ENCODE peak calls at places on chromosomes 5 and 9, in nine cellular contexts. T is T-helper 9 cell; U is kidney epithelial cell; L is T-helper 2 cell treated with Interferon-gamma antibody and Interleukin-4, amounts not matched to agents 5 μg/mL and 100 μg/mL, for 36 hours; R is activated effector memory CD4-positive, alpha-beta T cell treated with anti-CD3 and anti-CD28 coated beads, Interleukin-2, amount 50 U/mL, for 16 hours; W is uterus; V is endothelial cell of umbilical vein; J is stimulated activated CD8-positive, alpha-beta memory T cell treated with anti-CD3 and anti-CD28 coated beads, Interleukin-2, amount 100 ng/mL, for 1 hour; D is occipital lobe. O is an unnamed sample.

GRCh38 chr9:92325991-92326500 is 293 bp downstream of the CENPP start:
- DNase-seq in T (no peak), U (no peak), L (no peak), R (no peak), W (no peak), V (no peak), J (no peak), D (no peak), O (no peak)

GRCh38 chr5:133599044-133599443 is 13.3 kb downstream of the FSTL4 start:
- DNase-seq in T (no peak), U (no peak), L (no peak), R (no peak), W (no peak), V (no peak), J (no peak), D (no peak), O (no peak)

GRCh38 chr9:77224750-77225312 is 47.5 kb downstream of the VPS13A start:
- DNase-seq in T (no peak), U (no peak), L (no peak), R (no peak), W (no peak), V (no peak), J (no peak), D (no peak), O (no peak)

GRCh38 chr5:57166250-57166649 is 7.6 kb upstream of the GPBP1 start:
- DNase-seq in T (no peak), U (no peak), L (no peak), R (no peak), W (no peak), V (no peak), J (no peak), D (no peak), O (no peak)

GRCh38 chr5:152704286-152704685 is 299.2 kb upstream of the NMUR2 start:
- DNase-seq in T (no peak), U (no peak), L (no peak), R (no peak), W (no peak), V (no peak), J (no peak), D (no peak), O (no peak)

GRCh38 chr5:6395621-6396020 is 17.3 kb upstream of the MED10 start:
- DNase-seq in T (no peak), U (no peak), L (no peak), R (no peak), W (no peak), V (no peak), J (no peak), D (no peak), O (no peak)

GRCh38 chr5:140142246-140142645 is 16.5 kb downstream of the IGIP start:
- DNase-seq in T (no peak), U (no peak), L (no peak), R (no peak), W (no peak), V (no peak), J (no peak), D (no peak), O (no peak)

GRCh38 chr5:160539431-160539830 is 117.8 kb downstream of the PTTG1 start:
- DNase-seq in T (no peak), U (peak), L (peak), R (peak), W (no peak), V (no peak), J (no peak), D (no peak), O (no peak)

GRCh38 chr5:135085133-135085935 is 51.3 kb upstream of the PITX1 start:
- DNase-seq in T (no peak), U (no peak), L (no peak), R (no peak), W (no peak), V (no peak), J (no peak), D (no peak), O (no peak)

GRCh38 chr9:93452710-93453046 is 703 bp downstream of the FAM120AOS start:
- DNase-seq in T (no peak), U (no peak), L (no peak), R (peak), W (no peak), V (no peak), J (no peak), D (peak), O (no peak)

GRCh38 chr5:122137702-122138101 is 8.4 kb downstream of the ZNF474 start:
- DNase-seq in T (no peak), U (no peak), L (no peak), R (no peak), W (no peak), V (no peak), J (no peak), D (no peak), O (no peak)

GRCh38 chr9:133237271-133237731 is 28.3 kb upstream of the OBP2B start:
- DNase-seq in T (no peak), U (no peak), L (no peak), R (no peak), W (no peak), V (peak), J (no peak), D (no peak), O (peak)

GRCh38 chr9:75001719-75002421 is 26.2 kb downstream of the CARNMT1 start:
- DNase-seq in T (no peak), U (peak), L (no peak), R (no peak), W (peak), V (peak), J (no peak), D (no peak), O (peak)

GRCh38 chr5:89343666-89344065 is 460.7 kb upstream of the MEF2C start:
- DNase-seq in T (no peak), U (no peak), L (peak), R (no peak), W (no peak), V (peak), J (no peak), D (no peak), O (no peak)

GRCh38 chr9:89676281-89676680 is 71.5 kb downstream of the GADD45G start:
- DNase-seq in T (no peak), U (no peak), L (no peak), R (no peak), W (no peak), V (no peak), J (no peak), D (no peak), O (peak)

GRCh38 chr5:66080664-66081063 is 63.4 kb upstream of the SREK1 start:
- DNase-seq in T (no peak), U (no peak), L (no peak), R (no peak), W (no peak), V (no peak), J (no peak), D (no peak), O (no peak)

GRCh38 chr5:141680751-141681201 is 1.3 kb downstream of the ARAP3 start:
- DNase-seq in T (no peak), U (no peak), L (no peak), R (no peak), W (peak), V (peak), J (no peak), D (no peak), O (peak)

GRCh38 chr5:146647656-146648199 is 131.7 kb upstream of the GPR151 start:
- DNase-seq in T (no peak), U (no peak), L (no peak), R (no peak), W (no peak), V (no peak), J (no peak), D (peak), O (no peak)

GRCh38 chr9:86637515-86637914 is 283.3 kb upstream of the TUT7 start:
- DNase-seq in T (no peak), U (no peak), L (no peak), R (no peak), W (peak), V (peak), J (no peak), D (no peak), O (peak)

GRCh38 chr5:25991639-25992038 is 1046.7 kb downstream of the CDH9 start:
- DNase-seq in T (no peak), U (no peak), L (no peak), R (no peak), W (no peak), V (no peak), J (no peak), D (no peak), O (no peak)

GRCh38 chr9:69044226-69045219 is 9.0 kb downstream of the FXN start:
- DNase-seq in T (no peak), U (no peak), L (peak), R (no peak), W (no peak), V (peak), J (no peak), D (no peak), O (peak)

GRCh38 chr9:120891255-120891954 is 14.4 kb upstream of the PHF19 start:
- DNase-seq in T (peak), U (no peak), L (peak), R (peak), W (no peak), V (no peak), J (no peak), D (no peak), O (no peak)

GRCh38 chr9:127976498-127976897 is 4.3 kb downstream of the EEIG1 start:
- DNase-seq in T (peak), U (no peak), L (no peak), R (peak), W (no peak), V (no peak), J (no peak), D (no peak), O (no peak)